ENCODE peak calls at places on chromosomes 12 and 14, in five cellular contexts. F is HTR-8/SVneo; T is T-cell; K is HS-5; J is CD8-positive, alpha-beta memory T cell. Z is an unnamed sample.

GRCh38 chr14:103188691-103189480 is 65.6 kb downstream of the TNFAIP2 start:
- DNase-seq in K (no peak), J (no peak), T (peak; percentile 5), F (no peak), Z (peak; percentile 80)

GRCh38 chr12:78455991-78456390 is 408.6 kb upstream of the SYT1 start:
- DNase-seq in T (no peak), K (no peak), J (no peak), F (no peak), Z (no peak)

GRCh38 chr14:105890474-105891220 is 364.3 kb downstream of the TMEM121 start:
- DNase-seq in F (no peak), K (no peak), J (no peak), T (no peak), Z (peak; percentile 55)

GRCh38 chr12:58069268-58069967 is 128.1 kb downstream of the ATP23 start:
- DNase-seq in F (no peak), J (no peak), T (no peak), K (no peak), Z (no peak)

GRCh38 chr12:93451423-93452158 is 9.8 kb upstream of the UBE2N start:
- DNase-seq in J (no peak), K (no peak), F (no peak), T (no peak), Z (no peak)

GRCh38 chr14:55245657-55246268 is 25.5 kb upstream of the FBXO34 start:
- DNase-seq in T (no peak), J (peak; percentile 25), K (no peak), F (peak; percentile 50), Z (no peak)

GRCh38 chr12:67352682-67353081 is 83.5 kb downstream of the CAND1 start:
- DNase-seq in T (no peak), K (no peak), F (no peak), J (no peak), Z (no peak)

GRCh38 chr12:98821232-98821631 is 176.1 kb downstream of the APAF1 start:
- DNase-seq in F (no peak), K (no peak), T (no peak), J (no peak), Z (no peak)

GRCh38 chr14:20855652-20856291 is 35.4 kb upstream of the RNASE3 start:
- DNase-seq in F (peak; percentile 47), J (peak; percentile 45), K (no peak), T (peak; percentile 12), Z (no peak)

GRCh38 chr12:132162508-132163031 is 18.3 kb downstream of the NOC4L start:
- DNase-seq in K (peak; percentile 58), J (no peak), T (no peak), F (no peak), Z (peak; percentile 94)

GRCh38 chr12:57243521-57244305 is 7.3 kb downstream of the STAC3 start:
- DNase-seq in F (peak; percentile 82), K (no peak), J (peak; percentile 67), T (peak; percentile 73), Z (peak; percentile 87)

GRCh38 chr12:96882862-96883261 is 24.2 kb upstream of the NEDD1 start:
- DNase-seq in J (no peak), T (no peak), K (no peak), F (no peak), Z (no peak)

GRCh38 chr12:126772171-126772864 is 1494.7 kb upstream of the TMEM132C start:
- DNase-seq in T (no peak), K (peak; percentile 76), F (peak; percentile 6), J (peak; percentile 68), Z (no peak)

GRCh38 chr12:113586461-113586860 is 114.8 kb upstream of the LHX5 start:
- DNase-seq in T (no peak), J (no peak), K (no peak), F (no peak), Z (no peak)

GRCh38 chr12:13559318-13559978 is 362.9 kb downstream of the EMP1 start:
- DNase-seq in T (no peak), F (no peak), K (no peak), J (no peak), Z (no peak)

GRCh38 chr12:111431772-111432171 is 26.0 kb downstream of the SH2B3 start:
- DNase-seq in J (no peak), T (no peak), F (no peak), K (no peak), Z (no peak)

GRCh38 chr12:40646891-40647290 is 45.3 kb upstream of the CNTN1 start:
- DNase-seq in F (no peak), J (no peak), T (no peak), K (no peak), Z (no peak)

GRCh38 chr12:102484017-102484731 is 3.8 kb upstream of the IGF1 start:
- DNase-seq in J (peak; percentile 31), K (peak; percentile 26), F (peak; percentile 45), T (peak; percentile 4), Z (peak; percentile 41)

GRCh38 chr12:23376238-23376637 is 573.2 kb downstream of the SOX5 start:
- DNase-seq in T (no peak), K (no peak), J (no peak), F (no peak), Z (no peak)

GRCh38 chr14:60655898-60656754 is 6.8 kb upstream of the SIX1 start:
- DNase-seq in J (no peak), T (no peak), F (no peak), K (no peak), Z (no peak)

GRCh38 chr12:112908548-112908947 is 1.8 kb downstream of the OAS1 start:
- DNase-seq in F (no peak), T (no peak), K (no peak), J (no peak), Z (peak; percentile 80)

GRCh38 chr14:63078606-63079005 is 33.3 kb upstream of the KCNH5 start:
- DNase-seq in K (no peak), T (no peak), J (no peak), F (no peak), Z (no peak)

GRCh38 chr12:125533434-125534029 is 468.3 kb downstream of the AACS start:
- DNase-seq in J (no peak), F (peak; percentile 14), T (no peak), K (no peak), Z (no peak)

GRCh38 chr12:127342861-127343260 is 924.1 kb upstream of the TMEM132C start:
- DNase-seq in J (no peak), F (no peak), T (no peak), K (no peak), Z (no peak)

GRCh38 chr14:33996450-33996849 is 45.6 kb upstream of the EGLN3 start:
- DNase-seq in K (no peak), F (no peak), J (no peak), T (no peak), Z (no peak)

GRCh38 chr14:103527408-103528157 is 1.4 kb upstream of the TRMT61A start:
- DNase-seq in F (no peak), J (no peak), K (no peak), T (no peak), Z (peak; percentile 76)

GRCh38 chr12:63029676-63030075 is 94.7 kb upstream of the PPM1H start:
- DNase-seq in F (no peak), T (no peak), J (no peak), K (no peak), Z (no peak)

GRCh38 chr12:122749569-122750332 is 2.9 kb upstream of the DENR start:
- DNase-seq in J (no peak), T (no peak), K (no peak), F (no peak), Z (peak; percentile 6)

GRCh38 chr12:38586652-38587219 is 270.2 kb downstream of the ALG10B start:
- DNase-seq in J (no peak), F (no peak), T (no peak), K (peak; percentile 64), Z (no peak)

GRCh38 chr12:110039085-110039807 is 9.1 kb downstream of the C12orf76 start:
- DNase-seq in T (peak; percentile 34), J (peak; percentile 24), F (peak; percentile 76), K (peak; percentile 97), Z (no peak)

Z was measured in kidney.